ENCODE peak calls at places on chromosomes 3 and 15, in nine cellular contexts. M is stimulated activated CD8-positive, alpha-beta memory T cell treated with anti-CD3 and anti-CD28 coated beads, Interleukin-7, amount 100 ng/mL, for 1 hour; I is body of pancreas; X is AG04450; A is IMR-90; R is T47D; D is CD4-positive, alpha-beta memory T cell; B is hepatocyte; C is stimulated activated CD4-positive, alpha-beta T cell treated with anti-CD3 and anti-CD28 coated beads, Interleukin-12 subunit alpha, Interleukin-12 subunit beta, amount 100 ng/mL, for 4 hours. T is an unnamed sample.

GRCh38 chr3:30477149-30477921 is 129.1 kb upstream of the TGFBR2 start:
- DNase-seq in B (no peak), M (no peak), A (no peak), C (no peak), R (no peak), X (no peak), I (no peak), D (no peak), T (no peak)

GRCh38 chr3:9351709-9352126 is 11.1 kb upstream of the THUMPD3 start:
- DNase-seq in R (peak; percentile 85), M (no peak), D (no peak), X (no peak), C (no peak), A (no peak), B (peak; percentile 43), I (no peak), T (no peak)

GRCh38 chr3:139937674-139938279 is 2.8 kb downstream of the CLSTN2 start:
- DNase-seq in B (peak; percentile 65), C (no peak), R (peak; percentile 66), M (no peak), X (peak; percentile 1), D (no peak), A (peak; percentile 34), I (peak; percentile 70), T (no peak)

GRCh38 chr3:76638006-76638405 is 401.9 kb upstream of the ROBO2 start:
- DNase-seq in C (no peak), D (no peak), M (no peak), B (no peak), A (peak; percentile 50), I (no peak), R (no peak), X (no peak), T (no peak)

GRCh38 chr3:177816667-177817208 is 619.5 kb upstream of the TBL1XR1 start:
- DNase-seq in C (no peak), R (peak; percentile 98), B (no peak), I (peak; percentile 10), M (no peak), A (peak; percentile 59), X (no peak), D (no peak), T (no peak)

GRCh38 chr3:194204793-194205065 is 68.8 kb downstream of the HES1 start:
- DNase-seq in D (no peak), A (no peak), R (peak; percentile 92), C (no peak), M (no peak), X (no peak), I (no peak), B (no peak), T (no peak)

GRCh38 chr3:43405888-43406636 is 119.7 kb downstream of the SNRK start:
- DNase-seq in R (no peak), M (no peak), D (no peak), C (no peak), I (no peak), B (peak; percentile 25), X (no peak), A (peak; percentile 92), T (no peak)

GRCh38 chr3:56856686-56857577 is 55.2 kb upstream of the ARHGEF3 start:
- DNase-seq in X (no peak), D (no peak), I (no peak), M (no peak), B (no peak), A (no peak), C (no peak), R (no peak), T (no peak)

GRCh38 chr3:42014443-42014945 is 52.6 kb upstream of the ULK4 start:
- DNase-seq in C (no peak), I (no peak), M (no peak), A (no peak), R (no peak), B (no peak), D (no peak), X (no peak), T (no peak)

GRCh38 chr15:69679623-69680228 is 227.1 kb downstream of the RPLP1 start:
- DNase-seq in I (no peak), X (no peak), B (no peak), D (no peak), M (no peak), R (no peak), A (no peak), C (peak; percentile 6), T (no peak)

GRCh38 chr3:106850429-106850828 is 526.8 kb upstream of the CCDC54 start:
- DNase-seq in M (no peak), B (no peak), R (no peak), D (no peak), A (peak; percentile 76), C (no peak), X (no peak), I (no peak), T (no peak)

GRCh38 chr15:82091636-82092140 is 45.9 kb upstream of the MEX3B start:
- DNase-seq in M (no peak), D (no peak), C (no peak), I (no peak), B (no peak), A (no peak), R (no peak), X (no peak), T (no peak)

GRCh38 chr3:141091416-141091815 is 40.3 kb downstream of the SPSB4 start:
- DNase-seq in I (peak; percentile 59), C (no peak), R (no peak), M (no peak), B (no peak), D (no peak), A (no peak), X (no peak), T (no peak)

GRCh38 chr15:63191895-63192603 is 2.6 kb downstream of the RAB8B start:
- DNase-seq in R (no peak), X (no peak), D (peak; percentile 85), A (no peak), M (no peak), I (no peak), B (no peak), C (no peak), T (no peak)

GRCh38 chr15:85125056-85125661 is 143.5 kb downstream of the PDE8A start:
- DNase-seq in X (no peak), M (no peak), C (no peak), R (peak; percentile 30), D (no peak), A (peak; percentile 57), I (no peak), B (no peak), T (no peak)

GRCh38 chr15:68435966-68436365 is 4.0 kb upstream of the ITGA11 start:
- DNase-seq in A (no peak), X (no peak), I (no peak), D (no peak), R (no peak), C (no peak), M (no peak), B (no peak), T (no peak)

GRCh38 chr3:126288314-126288713 is 68.9 kb downstream of the KLF15 start:
- DNase-seq in M (no peak), C (no peak), B (no peak), I (peak; percentile 34), R (no peak), X (no peak), A (no peak), D (no peak), T (no peak)

GRCh38 chr3:138867996-138868395 is 33.3 kb upstream of the PIK3CB start:
- DNase-seq in I (no peak), A (no peak), R (no peak), B (no peak), M (no peak), D (no peak), C (no peak), X (no peak), T (no peak)

GRCh38 chr15:73600413-73601050 is 32.7 kb downstream of the NPTN start:
- DNase-seq in C (no peak), D (no peak), M (no peak), X (no peak), I (no peak), B (peak; percentile 40), A (no peak), R (no peak), T (no peak)

GRCh38 chr15:39460748-39461147 is 120.1 kb upstream of the THBS1 start:
- DNase-seq in M (no peak), B (no peak), C (no peak), R (no peak), I (no peak), X (no peak), A (no peak), D (no peak), T (no peak)

GRCh38 chr3:139629033-139629432 is 48.7 kb downstream of the NMNAT3 start:
- DNase-seq in R (peak; percentile 53), D (no peak), B (no peak), X (no peak), C (no peak), M (no peak), A (peak; percentile 2), I (peak; percentile 41), T (no peak)

GRCh38 chr3:183446838-183447205 is 18.4 kb upstream of the MCF2L2 start:
- DNase-seq in B (no peak), D (no peak), R (no peak), I (no peak), C (no peak), A (no peak), X (no peak), M (no peak), T (no peak)

GRCh38 chr3:101244212-101244575 is 76.2 kb downstream of the IMPG2 start:
- DNase-seq in I (no peak), D (no peak), A (peak; percentile 9), X (no peak), R (no peak), C (no peak), B (no peak), M (no peak), T (no peak)

GRCh38 chr15:62988701-62989100 is 53.8 kb upstream of the TPM1 start:
- DNase-seq in I (no peak), M (no peak), C (no peak), X (no peak), R (peak; percentile 29), D (no peak), B (no peak), A (no peak), T (no peak)

GRCh38 chr15:91627473-91628309 is 225.8 kb upstream of the SLCO3A1 start:
- DNase-seq in X (peak; percentile 13), R (no peak), I (peak; percentile 66), D (no peak), B (peak; percentile 8), A (peak; percentile 10), C (no peak), M (no peak), T (no peak)

GRCh38 chr3:51935886-51936755 is 5.6 kb downstream of the RRP9 start:
- DNase-seq in C (no peak), R (no peak), M (no peak), X (no peak), D (no peak), A (no peak), I (no peak), B (no peak), T (no peak)

GRCh38 chr3:141500397-141500796 is 13.6 kb downstream of the RASA2 start:
- DNase-seq in D (no peak), C (no peak), X (no peak), M (no peak), A (no peak), R (no peak), B (no peak), I (no peak), T (no peak)

GRCh38 chr3:10627884-10628572 is 122.6 kb upstream of the ATP2B2 start:
- DNase-seq in M (no peak), D (no peak), X (no peak), I (no peak), C (no peak), B (peak; percentile 18), R (no peak), A (no peak), T (no peak)

GRCh38 chr3:189975376-189975990 is 145.2 kb downstream of the P3H2 start:
- DNase-seq in B (no peak), M (no peak), C (no peak), D (no peak), A (peak; percentile 31), R (no peak), I (no peak), X (no peak), T (no peak)

GRCh38 chr15:100733088-100733487 is 130.7 kb downstream of the ASB7 start:
- DNase-seq in C (no peak), I (no peak), B (peak; percentile 64), R (peak; percentile 97), M (no peak), D (no peak), X (no peak), A (peak; percentile 28), T (no peak)

GRCh38 chr3:126432361-126432760 is 37.7 kb downstream of the CFAP100 start:
- DNase-seq in X (no peak), A (peak; percentile 53), R (no peak), I (no peak), B (no peak), C (no peak), M (no peak), D (no peak), T (no peak)